ENCODE peak calls at places on chromosomes 2 and 18, in nine cellular contexts. One of them, this sample, is unnamed.

GRCh38 chr2:179655627-179656026 is 205.8 kb downstream of the ZNF385B start:
- DNase-seq in psoas muscle: no peak
- DNase-seq in right atrium auricular region: no peak
- DNase-seq in testis: no peak
- DNase-seq in tibial nerve: no peak
- DNase-seq in left ventricle myocardium inferior: no peak
- DNase-seq in HCT116: no peak
- DNase-seq in mammary epithelial cell: peak; percentile 56
- DNase-seq in AG04450: peak; percentile 27
- DNase-seq in this sample: no peak

GRCh38 chr18:62576858-62577512 is 54.2 kb downstream of the ZCCHC2 start:
- DNase-seq in tibial nerve: no peak
- DNase-seq in psoas muscle: no peak
- DNase-seq in AG04450: no peak
- DNase-seq in right atrium auricular region: no peak
- DNase-seq in HCT116: no peak
- DNase-seq in mammary epithelial cell: no peak
- DNase-seq in left ventricle myocardium inferior: no peak
- DNase-seq in testis: no peak
- DNase-seq in this sample: no peak

GRCh38 chr18:79884963-79885728 is 66.3 kb downstream of the SLC66A2 start:
- DNase-seq in AG04450: no peak
- DNase-seq in psoas muscle: peak; percentile 45
- DNase-seq in left ventricle myocardium inferior: no peak
- DNase-seq in mammary epithelial cell: no peak
- DNase-seq in testis: peak; percentile 9
- DNase-seq in tibial nerve: no peak
- DNase-seq in right atrium auricular region: peak; percentile 47
- DNase-seq in HCT116: no peak
- DNase-seq in this sample: no peak

GRCh38 chr2:20400787-20401494 is 45.9 kb upstream of the RHOB start:
- DNase-seq in left ventricle myocardium inferior: no peak
- DNase-seq in tibial nerve: no peak
- DNase-seq in testis: no peak
- DNase-seq in mammary epithelial cell: peak; percentile 24
- DNase-seq in AG04450: no peak
- DNase-seq in psoas muscle: no peak
- DNase-seq in HCT116: no peak
- DNase-seq in right atrium auricular region: peak; percentile 57
- DNase-seq in this sample: no peak

GRCh38 chr2:206442854-206443734 is at the start of gene ADAM23:
- DNase-seq in testis: peak; percentile 83
- DNase-seq in mammary epithelial cell: peak; percentile 50
- DNase-seq in left ventricle myocardium inferior: peak; percentile 54
- DNase-seq in tibial nerve: no peak
- DNase-seq in HCT116: no peak
- DNase-seq in AG04450: no peak
- DNase-seq in right atrium auricular region: no peak
- DNase-seq in psoas muscle: peak; percentile 77
- DNase-seq in this sample: no peak

GRCh38 chr2:231159306-231159705 is 34.5 kb upstream of the HTR2B start:
- DNase-seq in left ventricle myocardium inferior: no peak
- DNase-seq in testis: no peak
- DNase-seq in psoas muscle: no peak
- DNase-seq in tibial nerve: no peak
- DNase-seq in right atrium auricular region: no peak
- DNase-seq in HCT116: no peak
- DNase-seq in AG04450: no peak
- DNase-seq in mammary epithelial cell: no peak
- DNase-seq in this sample: no peak

GRCh38 chr2:239383036-239383795 is 17.6 kb downstream of the HDAC4 start:
- DNase-seq in AG04450: no peak
- DNase-seq in left ventricle myocardium inferior: no peak
- DNase-seq in testis: no peak
- DNase-seq in psoas muscle: peak; percentile 36
- DNase-seq in right atrium auricular region: no peak
- DNase-seq in tibial nerve: no peak
- DNase-seq in mammary epithelial cell: no peak
- DNase-seq in HCT116: no peak
- DNase-seq in this sample: no peak

GRCh38 chr2:160859086-160859485 is 301.1 kb upstream of the TANK start:
- DNase-seq in tibial nerve: no peak
- DNase-seq in mammary epithelial cell: no peak
- DNase-seq in right atrium auricular region: no peak
- DNase-seq in psoas muscle: no peak
- DNase-seq in AG04450: no peak
- DNase-seq in left ventricle myocardium inferior: no peak
- DNase-seq in HCT116: no peak
- DNase-seq in testis: no peak
- DNase-seq in this sample: no peak

GRCh38 chr2:80302001-80302464 is 2.5 kb downstream of the LRRTM1 start:
- DNase-seq in left ventricle myocardium inferior: no peak
- DNase-seq in testis: no peak
- DNase-seq in HCT116: no peak
- DNase-seq in psoas muscle: no peak
- DNase-seq in mammary epithelial cell: no peak
- DNase-seq in AG04450: no peak
- DNase-seq in tibial nerve: no peak
- DNase-seq in right atrium auricular region: no peak
- DNase-seq in this sample: no peak

GRCh38 chr2:207768891-207769596 is 662 bp downstream of the FZD5 start:
- DNase-seq in AG04450: no peak
- DNase-seq in left ventricle myocardium inferior: no peak
- DNase-seq in testis: peak; percentile 25
- DNase-seq in psoas muscle: no peak
- DNase-seq in mammary epithelial cell: peak; percentile 60
- DNase-seq in HCT116: no peak
- DNase-seq in right atrium auricular region: no peak
- DNase-seq in tibial nerve: peak; percentile 18
- DNase-seq in this sample: no peak

DNA sequence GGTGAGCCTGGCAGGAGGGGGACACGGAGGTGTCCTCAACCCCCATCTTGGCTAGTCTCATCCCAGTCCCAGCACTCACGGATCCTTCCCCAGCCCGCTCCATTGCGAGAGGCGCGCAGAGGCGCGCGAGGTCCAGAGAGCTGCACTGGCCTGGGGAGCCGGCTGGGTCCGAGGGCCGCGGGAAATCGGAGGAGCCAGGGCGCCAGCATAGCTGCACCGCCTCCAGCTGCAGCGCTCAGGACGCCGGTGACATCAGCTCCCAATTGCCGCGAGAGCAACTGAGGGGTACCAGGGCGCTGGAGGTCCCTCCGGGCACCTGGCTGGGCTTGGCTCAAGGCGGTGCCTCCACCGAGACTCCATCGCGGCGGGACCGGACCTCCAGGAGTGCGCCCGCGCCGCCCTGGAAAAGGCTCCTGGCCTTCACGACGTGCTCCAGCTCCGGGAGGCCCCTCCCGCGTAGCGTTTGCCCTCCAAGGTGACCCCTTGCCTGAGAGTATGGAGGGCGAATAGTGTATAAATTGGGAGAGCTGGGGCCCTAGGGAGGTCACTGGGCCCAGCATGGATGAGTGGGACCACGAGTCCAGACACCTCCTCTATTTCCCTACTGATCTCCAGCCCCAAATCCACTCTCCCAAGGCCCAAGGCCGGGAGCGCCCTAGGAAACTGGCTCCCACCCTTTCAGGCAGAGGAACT is 5.5 kb downstream of the RTKN start:
- DNase-seq in testis: no peak
- DNase-seq in tibial nerve: no peak
- DNase-seq in mammary epithelial cell: no peak
- DNase-seq in psoas muscle: no peak
- DNase-seq in left ventricle myocardium inferior: no peak
- DNase-seq in right atrium auricular region: no peak
- DNase-seq in HCT116: no peak
- DNase-seq in AG04450: no peak
- DNase-seq in this sample: no peak
- H3K27ac ChIP-seq in testis: no peak overlapping the region
- H3K27ac ChIP-seq in tibial nerve: peak overlapping the region; percentile 31
- H3K27ac ChIP-seq in mammary epithelial cell: no peak overlapping the region
- H3K27ac ChIP-seq in psoas muscle: no peak overlapping the region
- H3K27ac ChIP-seq in left ventricle myocardium inferior: peak overlapping the region; percentile 55
- H3K27ac ChIP-seq in right atrium auricular region: peak overlapping the region; percentile 7
- H3K27ac ChIP-seq in HCT116: no peak overlapping the region
- H3K27ac ChIP-seq in AG04450: no peak overlapping the region
- H3K27ac ChIP-seq in this sample: no peak overlapping the region

GRCh38 chr2:221423212-221423804 is 148.8 kb downstream of the EPHA4 start:
- DNase-seq in testis: no peak
- DNase-seq in HCT116: no peak
- DNase-seq in right atrium auricular region: no peak
- DNase-seq in tibial nerve: no peak
- DNase-seq in mammary epithelial cell: no peak
- DNase-seq in left ventricle myocardium inferior: peak; percentile 29
- DNase-seq in psoas muscle: no peak
- DNase-seq in AG04450: no peak
- DNase-seq in this sample: no peak
- H3K27ac ChIP-seq in testis: no peak overlapping the region
- H3K27ac ChIP-seq in HCT116: no peak overlapping the region
- H3K27ac ChIP-seq in right atrium auricular region: no peak overlapping the region
- H3K27ac ChIP-seq in tibial nerve: no peak overlapping the region
- H3K27ac ChIP-seq in mammary epithelial cell: no peak overlapping the region
- H3K27ac ChIP-seq in left ventricle myocardium inferior: peak overlapping the region; percentile 54
- H3K27ac ChIP-seq in psoas muscle: peak overlapping the region; percentile 6
- H3K27ac ChIP-seq in AG04450: no peak overlapping the region
- H3K27ac ChIP-seq in this sample: no peak overlapping the region

DNA sequence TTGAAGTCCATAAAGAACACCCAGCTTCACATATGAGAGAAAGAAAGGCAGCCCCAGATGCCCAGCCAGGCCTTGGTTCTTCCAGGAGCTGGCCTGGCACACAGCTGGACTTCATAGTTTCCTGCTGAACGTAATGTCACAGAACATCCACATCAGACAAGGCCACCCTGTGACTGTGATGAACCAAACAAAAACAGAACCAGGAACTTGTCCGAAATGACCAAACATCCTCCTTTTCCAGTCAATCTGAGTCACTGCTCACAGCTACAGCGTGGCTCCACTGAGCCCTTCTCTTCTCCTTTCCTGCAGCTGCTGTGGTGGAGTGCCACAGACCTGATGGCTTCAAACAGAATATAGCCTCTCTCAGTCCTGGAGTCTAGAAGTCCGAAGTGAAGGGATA is 45.4 kb upstream of the PAPOLG start:
- DNase-seq in mammary epithelial cell: no peak
- DNase-seq in HCT116: no peak
- DNase-seq in testis: peak; percentile 22
- DNase-seq in AG04450: no peak
- DNase-seq in tibial nerve: no peak
- DNase-seq in right atrium auricular region: no peak
- DNase-seq in psoas muscle: no peak
- DNase-seq in left ventricle myocardium inferior: peak; percentile 16
- DNase-seq in this sample: no peak
- H3K27ac ChIP-seq in mammary epithelial cell: no peak overlapping the region
- H3K27ac ChIP-seq in HCT116: no peak overlapping the region
- H3K27ac ChIP-seq in testis: no peak overlapping the region
- H3K27ac ChIP-seq in AG04450: no peak overlapping the region
- H3K27ac ChIP-seq in tibial nerve: no peak overlapping the region
- H3K27ac ChIP-seq in right atrium auricular region: no peak overlapping the region
- H3K27ac ChIP-seq in psoas muscle: no peak overlapping the region
- H3K27ac ChIP-seq in left ventricle myocardium inferior: no peak overlapping the region
- H3K27ac ChIP-seq in this sample: no peak overlapping the region

DNA sequence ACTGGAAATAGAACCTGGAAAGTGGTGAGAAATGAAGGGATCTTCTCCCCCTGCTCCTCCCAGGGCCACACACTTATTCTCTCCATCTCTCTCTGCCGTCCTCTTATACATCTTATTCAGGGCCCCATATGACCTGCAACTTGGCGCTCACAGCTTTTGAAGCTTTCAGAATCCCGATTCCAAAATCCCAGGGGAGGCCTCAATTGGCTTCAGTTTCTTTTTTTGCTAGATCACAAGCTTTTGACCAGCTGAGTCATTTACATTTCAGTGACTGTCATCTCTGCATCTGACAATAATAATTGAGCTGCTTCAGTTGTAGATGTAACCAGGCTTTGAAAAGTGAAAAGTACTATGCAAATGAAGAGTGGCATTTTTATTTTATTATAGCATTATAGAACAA is 9.9 kb downstream of the VIT start:
- DNase-seq in AG04450: no peak
- DNase-seq in testis: no peak
- DNase-seq in HCT116: no peak
- DNase-seq in tibial nerve: no peak
- DNase-seq in psoas muscle: no peak
- DNase-seq in right atrium auricular region: no peak
- DNase-seq in left ventricle myocardium inferior: no peak
- DNase-seq in mammary epithelial cell: no peak
- DNase-seq in this sample: no peak
- H3K27ac ChIP-seq in AG04450: no peak overlapping the region
- H3K27ac ChIP-seq in testis: no peak overlapping the region
- H3K27ac ChIP-seq in HCT116: no peak overlapping the region
- H3K27ac ChIP-seq in tibial nerve: peak overlapping the region; percentile 60
- H3K27ac ChIP-seq in psoas muscle: no peak overlapping the region
- H3K27ac ChIP-seq in right atrium auricular region: peak overlapping the region; percentile 46
- H3K27ac ChIP-seq in left ventricle myocardium inferior: peak overlapping the region; percentile 84
- H3K27ac ChIP-seq in mammary epithelial cell: no peak overlapping the region
- H3K27ac ChIP-seq in this sample: no peak overlapping the region